ENCODE peak calls at places on chromosomes 4 and X, in ten cellular contexts. Q, J, A, Z, B, T, S, P, V and O are unnamed samples.

GRCh38 chr4:44194365-44194764 is 254.2 kb downstream of the KCTD8 start:
- DNase-seq in Q (peak; percentile 28), A (no peak), S (no peak), T (no peak), J (no peak), Z (no peak), P (no peak), V (no peak), B (no peak), O (no peak)

GRCh38 chr4:159019356-159019755 is 83.5 kb upstream of the RAPGEF2 start:
- DNase-seq in V (no peak), T (no peak), A (no peak), P (no peak), S (no peak), B (no peak), Z (no peak), Q (no peak), J (no peak), O (no peak)

GRCh38 chr4:8334786-8335460 is 65.4 kb downstream of the HTRA3 start:
- DNase-seq in S (no peak), A (peak; percentile 59), P (no peak), T (peak; percentile 7), Z (no peak), V (no peak), J (no peak), Q (no peak), B (no peak), O (peak; percentile 55)

GRCh38 chrX:130032552-130032951 is 50.1 kb downstream of the BCORL1 start:
- DNase-seq in Q (no peak), S (no peak), J (no peak), P (no peak), Z (no peak), T (no peak), A (no peak), V (no peak), B (no peak), O (no peak)

GRCh38 chrX:47199286-47199685 is 5.7 kb downstream of the UBA1 start:
- DNase-seq in B (no peak), A (no peak), Z (no peak), V (no peak), Q (no peak), T (no peak), S (no peak), P (no peak), J (no peak), O (no peak)

GRCh38 chrX:97524997-97525396 is 641.3 kb downstream of the RPA4 start:
- DNase-seq in J (no peak), Q (peak; percentile 48), A (no peak), T (no peak), S (peak; percentile 1), V (no peak), B (no peak), P (no peak), Z (no peak), O (no peak)

GRCh38 chr4:26131711-26132110 is 189.1 kb upstream of the RBPJ start:
- DNase-seq in J (no peak), B (no peak), A (no peak), Z (no peak), V (no peak), Q (no peak), T (no peak), S (no peak), P (no peak), O (no peak)

GRCh38 chr4:164779811-164780216 is 25.9 kb downstream of the SMIM31 start:
- DNase-seq in Z (no peak), A (no peak), T (no peak), Q (peak; percentile 45), V (peak; percentile 43), S (peak; percentile 24), B (peak; percentile 25), J (no peak), P (no peak), O (no peak)

GRCh38 chr4:4711902-4712301 is 147.6 kb upstream of the MSX1 start:
- DNase-seq in Q (no peak), B (no peak), J (no peak), Z (no peak), V (no peak), S (peak; percentile 19), T (no peak), A (peak; percentile 31), P (no peak), O (no peak)